ENCODE peak calls at places on chromosomes 5 and 9, in six cellular contexts. D is CD4-positive, alpha-beta memory T cell; Z is coronary artery; F is sigmoid colon; J is skeletal muscle cell; Y is cardiac muscle cell. A is an unnamed sample.

GRCh38 chr9:121704281-121704680 is 52.8 kb downstream of the DAB2IP start:
- DNase-seq in D (no peak), Z (no peak), F (no peak), J (no peak), Y (no peak), A (no peak)

GRCh38 chr5:1983401-1983800 is 100.7 kb upstream of the IRX4 start:
- DNase-seq in D (no peak), Z (no peak), F (no peak), J (no peak), Y (no peak), A (no peak)

GRCh38 chr5:33781286-33781685 is 110.5 kb downstream of the ADAMTS12 start:
- DNase-seq in D (no peak), Z (no peak), F (peak), J (peak), Y (no peak), A (no peak)

GRCh38 chr5:175620527-175620926 is 37.3 kb upstream of the HRH2 start:
- DNase-seq in D (no peak), Z (no peak), F (no peak), J (no peak), Y (no peak), A (no peak)

GRCh38 chr5:84384604-84385575 is at the start of gene EDIL3:
- DNase-seq in D (no peak), Z (peak), F (peak), J (no peak), Y (peak), A (peak)

GRCh38 chr5:34490501-34491250 is 165.5 kb upstream of the RAI14 start:
- DNase-seq in D (no peak), Z (no peak), F (no peak), J (no peak), Y (peak), A (no peak)

GRCh38 chr5:179869101-179869500 is 10.5 kb upstream of the MRNIP start:
- DNase-seq in D (no peak), Z (no peak), F (peak), J (no peak), Y (peak), A (no peak)

GRCh38 chr5:749101-749670 is 35.3 kb downstream of the ZDHHC11B start:
- DNase-seq in D (no peak), Z (peak), F (no peak), J (no peak), Y (no peak), A (no peak)

GRCh38 chr5:17412760-17413671 is 85.0 kb upstream of the TAF11L2 start:
- DNase-seq in D (no peak), Z (no peak), F (no peak), J (no peak), Y (no peak), A (no peak)

GRCh38 chr9:122453677-122454135 is 24.0 kb downstream of the OR1J1 start:
- DNase-seq in D (no peak), Z (no peak), F (no peak), J (no peak), Y (no peak), A (no peak)

GRCh38 chr9:88258587-88258986 is 120.3 kb upstream of the SPATA31C2 start:
- DNase-seq in D (no peak), Z (no peak), F (peak), J (no peak), Y (no peak), A (peak)

GRCh38 chr9:87513171-87513570 is 15.5 kb downstream of the DAPK1 start:
- DNase-seq in D (no peak), Z (no peak), F (no peak), J (no peak), Y (no peak), A (no peak)

GRCh38 chr9:18281291-18281690 is 192.7 kb upstream of the ADAMTSL1 start:
- DNase-seq in D (no peak), Z (no peak), F (no peak), J (no peak), Y (no peak), A (no peak)

GRCh38 chr9:72557549-72557948 is 36.1 kb downstream of the TMC1 start:
- DNase-seq in D (no peak), Z (no peak), F (peak), J (peak), Y (no peak), A (no peak)

GRCh38 chr5:83827111-83827541 is 106.5 kb upstream of the HAPLN1 start:
- DNase-seq in D (no peak), Z (no peak), F (no peak), J (peak), Y (no peak), A (no peak)

GRCh38 chr5:86463339-86463738 is 154.4 kb upstream of the COX7C start:
- DNase-seq in D (no peak), Z (no peak), F (no peak), J (no peak), Y (no peak), A (no peak)

GRCh38 chr5:107047048-107047447 is 623.7 kb downstream of the EFNA5 start:
- DNase-seq in D (no peak), Z (no peak), F (no peak), J (no peak), Y (no peak), A (no peak)

GRCh38 chr5:141634162-141634561 is 2.5 kb downstream of the HDAC3 start:
- DNase-seq in D (no peak), Z (peak), F (no peak), J (no peak), Y (no peak), A (no peak)

GRCh38 chr5:128241071-128241695 is 157.6 kb downstream of the SLC12A2 start:
- DNase-seq in D (no peak), Z (no peak), F (no peak), J (peak), Y (no peak), A (no peak)

GRCh38 chr9:73370053-73370452 is 218.4 kb downstream of the ANXA1 start:
- DNase-seq in D (no peak), Z (no peak), F (no peak), J (no peak), Y (no peak), A (no peak)

GRCh38 chr5:143106175-143106574 is 297.3 kb downstream of the NR3C1 start:
- DNase-seq in D (no peak), Z (no peak), F (no peak), J (peak), Y (peak), A (no peak)

DNA sequence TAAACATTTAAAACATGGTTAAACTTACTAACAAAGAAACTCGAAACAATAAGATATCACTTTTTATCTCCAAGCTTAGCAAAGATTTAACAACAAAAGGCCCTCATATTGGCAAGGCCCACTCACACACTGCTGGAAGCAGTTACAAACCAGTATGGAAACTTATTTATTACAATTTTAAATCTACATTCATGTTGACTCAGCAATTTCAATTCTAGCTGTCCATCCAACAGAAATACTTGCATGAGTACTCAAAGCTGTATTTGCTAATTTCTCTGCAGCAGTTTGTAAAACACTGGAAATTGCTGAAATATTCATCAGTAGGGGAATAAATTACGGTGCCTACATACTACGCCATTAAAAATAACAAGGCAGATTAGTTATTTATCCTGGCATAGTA is 2.8 kb upstream of the DNAJA1 start:
- DNase-seq in D (no peak), Z (no peak), F (no peak), J (no peak), Y (no peak), A (no peak)
- H3K4me3 ChIP-seq in D (no peak), Z (no peak), F (no peak), J (no peak), Y (no peak), A (no peak)

GRCh38 chr5:31049461-31049860 is 144.0 kb upstream of the CDH6 start:
- DNase-seq in D (no peak), Z (no peak), F (no peak), J (no peak), Y (no peak), A (no peak)
- H3K4me3 ChIP-seq in D (no peak), Z (no peak), F (no peak), J (no peak), Y (no peak), A (no peak)

DNA sequence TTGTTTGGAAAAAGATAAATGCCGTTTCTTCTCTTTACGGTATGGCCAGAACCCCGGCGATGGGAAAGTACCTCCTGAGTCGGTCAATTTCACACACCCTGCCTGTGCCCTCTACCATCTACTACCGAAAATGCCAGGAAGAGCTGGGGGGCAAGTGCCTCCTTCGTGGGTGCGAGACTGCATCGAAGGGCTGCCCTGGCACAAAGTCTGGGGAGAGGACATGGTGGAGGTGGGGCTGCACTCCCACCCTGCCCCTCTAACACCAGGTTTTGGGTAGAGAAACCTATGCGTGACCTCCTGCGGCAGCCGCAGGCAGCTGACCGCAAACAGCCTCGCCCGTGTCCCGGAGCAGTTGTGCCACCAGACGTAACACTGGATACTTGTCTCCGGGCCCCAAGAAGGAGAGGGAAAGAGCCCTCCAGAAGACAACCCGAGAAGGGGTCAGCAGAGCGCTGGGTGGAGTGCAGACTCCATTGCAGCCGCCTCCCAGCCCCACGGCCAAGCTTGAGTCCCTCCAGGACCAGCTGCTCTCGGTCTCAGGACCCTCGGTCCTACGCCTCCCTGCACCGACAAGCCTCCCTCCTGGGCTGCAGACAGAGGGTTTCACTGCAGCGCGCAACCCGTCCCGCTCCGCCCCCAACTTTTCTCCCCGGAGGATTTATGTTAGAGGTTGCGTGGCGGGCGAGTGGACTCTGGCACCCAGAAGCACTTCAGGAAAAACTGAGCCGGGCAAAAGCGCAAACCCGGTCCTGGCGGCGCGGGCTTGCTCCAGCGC is 823 bp upstream of the PRDM6 start:
- DNase-seq in D (no peak), Z (peak), F (peak), J (no peak), Y (no peak), A (no peak)
- H3K4me3 ChIP-seq in D (no peak), Z (peak), F (peak), J (peak), Y (peak), A (no peak)

GRCh38 chr5:139278540-139279274 is 14.8 kb upstream of the MATR3 start:
- DNase-seq in D (no peak), Z (no peak), F (no peak), J (no peak), Y (no peak), A (no peak)
- H3K4me3 ChIP-seq in D (no peak), Z (no peak), F (no peak), J (no peak), Y (no peak), A (no peak)

GRCh38 chr5:169272111-169272510 is 28.8 kb downstream of the SLIT3 start:
- DNase-seq in D (no peak), Z (no peak), F (no peak), J (no peak), Y (no peak), A (no peak)
- H3K4me3 ChIP-seq in D (no peak), Z (no peak), F (no peak), J (no peak), Y (no peak), A (no peak)

A was measured in mucosa of descending colon.